ENCODE peak calls at places on chromosomes 11 and 22, in four cellular contexts. C, N, X and W are unnamed samples.
A peak's percentile ranks its signal among the peaks of the same experiment; 100 is the strongest.

GRCh38 chr22:23781533-23781932 is 5.2 kb upstream of the SMARCB1 start:
- DNase-seq in C (no peak), N (peak; percentile 60), X (no peak), W (no peak)

GRCh38 chr22:43500792-43501785 is 89.3 kb downstream of the MPPED1 start:
- DNase-seq in C (no peak), N (no peak), X (no peak), W (no peak)

GRCh38 chr11:79174045-79175008 is 266.5 kb downstream of the TENM4 start:
- DNase-seq in C (no peak), N (peak; percentile 80), X (no peak), W (no peak)

GRCh38 chr11:22340803-22341581 is 2.8 kb downstream of the SLC17A6 start:
- DNase-seq in C (no peak), N (no peak), X (peak; percentile 8), W (no peak)

GRCh38 chr11:68214173-68215086 is 1.3 kb upstream of the KMT5B start:
- DNase-seq in C (no peak), N (no peak), X (peak; percentile 33), W (peak; percentile 29)

GRCh38 chr22:20165421-20165820 is 14.6 kb upstream of the CCDC188 start:
- DNase-seq in C (no peak), N (no peak), X (no peak), W (no peak)

GRCh38 chr22:39592104-39593060 is 21.8 kb downstream of the CACNA1I start:
- DNase-seq in C (peak; percentile 44), N (peak; percentile 70), X (no peak), W (no peak)

GRCh38 chr22:35399678-35400334 is at the start of gene MCM5:
- DNase-seq in C (peak; percentile 88), N (peak; percentile 96), X (peak; percentile 94), W (peak; percentile 99)

GRCh38 chr11:127259118-127259517 is 258.5 kb upstream of the KIRREL3 start:
- DNase-seq in C (no peak), N (no peak), X (no peak), W (no peak)

GRCh38 chr22:27212617-27213177 is 555.3 kb downstream of the MIAT start:
- DNase-seq in C (peak; percentile 84), N (peak; percentile 98), X (no peak), W (no peak)

GRCh38 chr22:24325105-24325757 is 54.6 kb downstream of the SPECC1L start:
- DNase-seq in C (peak; percentile 63), N (peak; percentile 86), X (peak; percentile 27), W (peak; percentile 45)

GRCh38 chr11:1652026-1652425 is 22.5 kb downstream of the KRTAP5-5 start:
- DNase-seq in C (no peak), N (no peak), X (no peak), W (no peak)

GRCh38 chr11:12397953-12398352 is 20.6 kb downstream of the PARVA start:
- DNase-seq in C (peak; percentile 85), N (peak; percentile 99), X (no peak), W (no peak)